ENCODE peak calls at places on chromosomes 5 and 9, in ten cellular contexts. One of them, this sample, is unnamed.

GRCh38 chr5:156522651-156523529 is 195.9 kb downstream of the SGCD start:
- DNase-seq in body of pancreas: no peak
- DNase-seq in endothelial cell of umbilical vein: no peak
- DNase-seq in NCI-H1048: no peak
- DNase-seq in renal cortical epithelial cell: no peak
- DNase-seq in psoas muscle: no peak
- DNase-seq in AG08396: no peak
- DNase-seq in H9: no peak
- DNase-seq in stomach: no peak
- DNase-seq in iris pigment epithelial cell: no peak
- DNase-seq in this sample: no peak

GRCh38 chr5:126757713-126758357 is 19.1 kb upstream of the LMNB1 start:
- DNase-seq in body of pancreas: no peak
- DNase-seq in endothelial cell of umbilical vein: no peak
- DNase-seq in NCI-H1048: no peak
- DNase-seq in renal cortical epithelial cell: no peak
- DNase-seq in psoas muscle: no peak
- DNase-seq in AG08396: no peak
- DNase-seq in H9: no peak
- DNase-seq in stomach: no peak
- DNase-seq in iris pigment epithelial cell: no peak
- DNase-seq in this sample: no peak

GRCh38 chr5:160250226-160250625 is 20.9 kb downstream of the FABP6 start:
- DNase-seq in body of pancreas: no peak
- DNase-seq in endothelial cell of umbilical vein: no peak
- DNase-seq in NCI-H1048: no peak
- DNase-seq in renal cortical epithelial cell: no peak
- DNase-seq in psoas muscle: no peak
- DNase-seq in AG08396: no peak
- DNase-seq in H9: no peak
- DNase-seq in stomach: no peak
- DNase-seq in iris pigment epithelial cell: no peak
- DNase-seq in this sample: no peak

GRCh38 chr9:114777841-114778240 is 28.0 kb downstream of the TNFSF15 start:
- DNase-seq in body of pancreas: no peak
- DNase-seq in endothelial cell of umbilical vein: peak
- DNase-seq in NCI-H1048: no peak
- DNase-seq in renal cortical epithelial cell: no peak
- DNase-seq in psoas muscle: no peak
- DNase-seq in AG08396: no peak
- DNase-seq in H9: no peak
- DNase-seq in stomach: no peak
- DNase-seq in iris pigment epithelial cell: peak
- DNase-seq in this sample: no peak

GRCh38 chr9:36141288-36141687 is 4.8 kb downstream of the GLIPR2 start:
- DNase-seq in body of pancreas: no peak
- DNase-seq in endothelial cell of umbilical vein: no peak
- DNase-seq in NCI-H1048: no peak
- DNase-seq in renal cortical epithelial cell: peak
- DNase-seq in psoas muscle: no peak
- DNase-seq in AG08396: no peak
- DNase-seq in H9: peak
- DNase-seq in stomach: no peak
- DNase-seq in iris pigment epithelial cell: no peak
- DNase-seq in this sample: no peak

GRCh38 chr5:109645591-109646236 is 44.0 kb upstream of the MAN2A1 start:
- DNase-seq in body of pancreas: no peak
- DNase-seq in endothelial cell of umbilical vein: no peak
- DNase-seq in NCI-H1048: no peak
- DNase-seq in renal cortical epithelial cell: no peak
- DNase-seq in psoas muscle: no peak
- DNase-seq in AG08396: no peak
- DNase-seq in H9: peak
- DNase-seq in stomach: no peak
- DNase-seq in iris pigment epithelial cell: no peak
- DNase-seq in this sample: peak

GRCh38 chr9:81690251-81690851 is 1.0 kb upstream of the TLE1 start:
- DNase-seq in body of pancreas: peak
- DNase-seq in endothelial cell of umbilical vein: no peak
- DNase-seq in NCI-H1048: peak
- DNase-seq in renal cortical epithelial cell: peak
- DNase-seq in psoas muscle: peak
- DNase-seq in AG08396: no peak
- DNase-seq in H9: peak
- DNase-seq in stomach: peak
- DNase-seq in iris pigment epithelial cell: no peak
- DNase-seq in this sample: no peak

GRCh38 chr9:110189001-110189400 is 19.0 kb downstream of the C9orf152 start:
- DNase-seq in body of pancreas: peak
- DNase-seq in endothelial cell of umbilical vein: no peak
- DNase-seq in NCI-H1048: no peak
- DNase-seq in renal cortical epithelial cell: peak
- DNase-seq in psoas muscle: no peak
- DNase-seq in AG08396: no peak
- DNase-seq in H9: no peak
- DNase-seq in stomach: peak
- DNase-seq in iris pigment epithelial cell: peak
- DNase-seq in this sample: no peak

GRCh38 chr5:72550595-72550994 is 43.4 kb upstream of the ZNF366 start:
- DNase-seq in body of pancreas: no peak
- DNase-seq in endothelial cell of umbilical vein: no peak
- DNase-seq in NCI-H1048: no peak
- DNase-seq in renal cortical epithelial cell: no peak
- DNase-seq in psoas muscle: no peak
- DNase-seq in AG08396: no peak
- DNase-seq in H9: no peak
- DNase-seq in stomach: no peak
- DNase-seq in iris pigment epithelial cell: no peak
- DNase-seq in this sample: no peak

GRCh38 chr9:85212887-85213286 is 528.9 kb downstream of the AGTPBP1 start:
- DNase-seq in body of pancreas: no peak
- DNase-seq in endothelial cell of umbilical vein: peak
- DNase-seq in NCI-H1048: no peak
- DNase-seq in renal cortical epithelial cell: peak
- DNase-seq in psoas muscle: no peak
- DNase-seq in AG08396: no peak
- DNase-seq in H9: no peak
- DNase-seq in stomach: no peak
- DNase-seq in iris pigment epithelial cell: peak
- DNase-seq in this sample: no peak

GRCh38 chr9:103397868-103398600 is 402.9 kb downstream of the CYLC2 start:
- DNase-seq in body of pancreas: peak
- DNase-seq in endothelial cell of umbilical vein: no peak
- DNase-seq in NCI-H1048: no peak
- DNase-seq in renal cortical epithelial cell: peak
- DNase-seq in psoas muscle: no peak
- DNase-seq in AG08396: no peak
- DNase-seq in H9: peak
- DNase-seq in stomach: peak
- DNase-seq in iris pigment epithelial cell: peak
- DNase-seq in this sample: peak

GRCh38 chr5:32642276-32643002 is 57.1 kb downstream of the SUB1 start:
- DNase-seq in body of pancreas: no peak
- DNase-seq in endothelial cell of umbilical vein: no peak
- DNase-seq in NCI-H1048: no peak
- DNase-seq in renal cortical epithelial cell: peak
- DNase-seq in psoas muscle: no peak
- DNase-seq in AG08396: no peak
- DNase-seq in H9: no peak
- DNase-seq in stomach: no peak
- DNase-seq in iris pigment epithelial cell: peak
- DNase-seq in this sample: no peak

GRCh38 chr9:98962861-98963260 is 19.2 kb downstream of the COL15A1 start:
- DNase-seq in body of pancreas: no peak
- DNase-seq in endothelial cell of umbilical vein: no peak
- DNase-seq in NCI-H1048: no peak
- DNase-seq in renal cortical epithelial cell: peak
- DNase-seq in psoas muscle: no peak
- DNase-seq in AG08396: peak
- DNase-seq in H9: no peak
- DNase-seq in stomach: no peak
- DNase-seq in iris pigment epithelial cell: no peak
- DNase-seq in this sample: no peak

This sample was measured in COR-L47.